ENCODE peak calls at places on chromosomes 3 and 15, in nine cellular contexts. One of them, this sample, is unnamed.

GRCh38 chr15:99951471-99951870 is 218.2 kb upstream of the LYSMD4 start:
- DNase-seq in IMR-90: no peak
- DNase-seq in adipocyte: no peak
- DNase-seq in fibroblast of lung: no peak
- DNase-seq in left ventricle myocardium inferior: no peak
- DNase-seq in uterus: no peak
- DNase-seq in psoas muscle: no peak
- DNase-seq in upper lobe of left lung: no peak
- DNase-seq in MM.1S: no peak
- DNase-seq in this sample: peak; percentile 65

GRCh38 chr3:57228734-57229505 is 1.4 kb downstream of the APPL1 start:
- DNase-seq in IMR-90: peak; percentile 82
- DNase-seq in adipocyte: peak; percentile 53
- DNase-seq in fibroblast of lung: peak; percentile 63
- DNase-seq in left ventricle myocardium inferior: no peak
- DNase-seq in uterus: no peak
- DNase-seq in psoas muscle: no peak
- DNase-seq in upper lobe of left lung: no peak
- DNase-seq in MM.1S: no peak
- DNase-seq in this sample: peak; percentile 28

GRCh38 chr15:56981160-56981559 is 62.7 kb downstream of the TCF12 start:
- DNase-seq in IMR-90: no peak
- DNase-seq in adipocyte: no peak
- DNase-seq in fibroblast of lung: no peak
- DNase-seq in left ventricle myocardium inferior: no peak
- DNase-seq in uterus: no peak
- DNase-seq in psoas muscle: no peak
- DNase-seq in upper lobe of left lung: no peak
- DNase-seq in MM.1S: no peak
- DNase-seq in this sample: no peak

GRCh38 chr15:97961067-97961954 is 808 bp downstream of the ARRDC4 start:
- DNase-seq in IMR-90: peak; percentile 4
- DNase-seq in adipocyte: peak; percentile 59
- DNase-seq in fibroblast of lung: peak; percentile 25
- DNase-seq in left ventricle myocardium inferior: peak; percentile 56
- DNase-seq in uterus: peak; percentile 59
- DNase-seq in psoas muscle: peak; percentile 69
- DNase-seq in upper lobe of left lung: peak; percentile 60
- DNase-seq in MM.1S: peak; percentile 27
- DNase-seq in this sample: peak; percentile 62

GRCh38 chr3:108471346-108471935 is 39.0 kb downstream of the MYH15 start:
- DNase-seq in IMR-90: peak; percentile 16
- DNase-seq in adipocyte: no peak
- DNase-seq in fibroblast of lung: peak; percentile 26
- DNase-seq in left ventricle myocardium inferior: no peak
- DNase-seq in uterus: no peak
- DNase-seq in psoas muscle: no peak
- DNase-seq in upper lobe of left lung: no peak
- DNase-seq in MM.1S: no peak
- DNase-seq in this sample: no peak

GRCh38 chr3:187651282-187651681 is 18.9 kb downstream of the SST start:
- DNase-seq in IMR-90: no peak
- DNase-seq in adipocyte: no peak
- DNase-seq in fibroblast of lung: no peak
- DNase-seq in left ventricle myocardium inferior: no peak
- DNase-seq in uterus: no peak
- DNase-seq in psoas muscle: no peak
- DNase-seq in upper lobe of left lung: no peak
- DNase-seq in MM.1S: no peak
- DNase-seq in this sample: no peak

GRCh38 chr15:60548101-60548500 is 69.2 kb upstream of the ICE2 start:
- DNase-seq in IMR-90: no peak
- DNase-seq in adipocyte: no peak
- DNase-seq in fibroblast of lung: no peak
- DNase-seq in left ventricle myocardium inferior: no peak
- DNase-seq in uterus: no peak
- DNase-seq in psoas muscle: no peak
- DNase-seq in upper lobe of left lung: no peak
- DNase-seq in MM.1S: peak; percentile 64
- DNase-seq in this sample: no peak

GRCh38 chr15:58777107-58777506 is 6.0 kb downstream of the MINDY2 start:
- DNase-seq in IMR-90: no peak
- DNase-seq in adipocyte: no peak
- DNase-seq in fibroblast of lung: no peak
- DNase-seq in left ventricle myocardium inferior: no peak
- DNase-seq in uterus: no peak
- DNase-seq in psoas muscle: no peak
- DNase-seq in upper lobe of left lung: no peak
- DNase-seq in MM.1S: peak; percentile 44
- DNase-seq in this sample: no peak

GRCh38 chr3:66267031-66267430 is 46.2 kb downstream of the SLC25A26 start:
- DNase-seq in IMR-90: no peak
- DNase-seq in adipocyte: no peak
- DNase-seq in fibroblast of lung: no peak
- DNase-seq in left ventricle myocardium inferior: no peak
- DNase-seq in uterus: no peak
- DNase-seq in psoas muscle: no peak
- DNase-seq in upper lobe of left lung: no peak
- DNase-seq in MM.1S: no peak
- DNase-seq in this sample: no peak

GRCh38 chr3:189588061-189588817 is 43.0 kb upstream of the TP63 start:
- DNase-seq in IMR-90: peak; percentile 28
- DNase-seq in adipocyte: peak; percentile 79
- DNase-seq in fibroblast of lung: no peak
- DNase-seq in left ventricle myocardium inferior: no peak
- DNase-seq in uterus: no peak
- DNase-seq in psoas muscle: no peak
- DNase-seq in upper lobe of left lung: no peak
- DNase-seq in MM.1S: no peak
- DNase-seq in this sample: no peak

GRCh38 chr3:152621006-152621868 is 213.7 kb upstream of the P2RY1 start:
- DNase-seq in IMR-90: no peak
- DNase-seq in adipocyte: peak; percentile 14
- DNase-seq in fibroblast of lung: no peak
- DNase-seq in left ventricle myocardium inferior: no peak
- DNase-seq in uterus: no peak
- DNase-seq in psoas muscle: no peak
- DNase-seq in upper lobe of left lung: no peak
- DNase-seq in MM.1S: no peak
- DNase-seq in this sample: no peak
- H3K27me3 ChIP-seq in IMR-90: peaks cover 1% of the 10 kb centered on the region
- H3K27me3 ChIP-seq in adipocyte: no peaks in the 10 kb centered on the region
- H3K27me3 ChIP-seq in fibroblast of lung: no peaks in the 10 kb centered on the region
- H3K27me3 ChIP-seq in left ventricle myocardium inferior: no peaks in the 10 kb centered on the region
- H3K27me3 ChIP-seq in uterus: no peaks in the 10 kb centered on the region
- H3K27me3 ChIP-seq in psoas muscle: no peaks in the 10 kb centered on the region
- H3K27me3 ChIP-seq in upper lobe of left lung: no peaks in the 10 kb centered on the region
- H3K27me3 ChIP-seq in MM.1S: no peaks in the 10 kb centered on the region
- H3K27me3 ChIP-seq in this sample: peaks cover 17% of the 10 kb centered on the region

DNA sequence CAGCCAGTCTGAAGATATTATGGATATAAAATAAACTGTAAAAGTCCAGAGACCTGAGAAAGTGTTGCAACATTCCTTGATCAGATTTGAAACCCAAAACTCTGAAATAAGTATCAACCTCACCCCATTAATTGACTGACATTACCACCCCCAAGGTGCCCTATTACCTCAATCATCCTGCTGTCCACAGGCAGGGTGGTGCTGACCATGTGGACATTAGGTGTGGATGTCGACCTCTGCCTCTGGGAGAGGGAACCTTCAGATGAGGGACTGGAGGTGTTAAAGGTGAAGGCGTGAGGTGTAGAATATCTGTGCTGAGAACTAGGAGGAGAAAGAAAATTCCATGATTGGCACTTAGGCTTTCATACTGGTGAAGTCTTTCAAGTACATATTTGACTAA is 47.1 kb downstream of the MKRN2 start:
- DNase-seq in IMR-90: no peak
- DNase-seq in adipocyte: no peak
- DNase-seq in fibroblast of lung: no peak
- DNase-seq in left ventricle myocardium inferior: no peak
- DNase-seq in uterus: no peak
- DNase-seq in psoas muscle: no peak
- DNase-seq in upper lobe of left lung: no peak
- DNase-seq in MM.1S: no peak
- DNase-seq in this sample: no peak
- H3K36me3 ChIP-seq in IMR-90: peaks cover 33% of the 10 kb centered on the region
- H3K36me3 ChIP-seq in adipocyte: peaks cover 96% of the 10 kb centered on the region
- H3K36me3 ChIP-seq in fibroblast of lung: peaks cover 11% of the 10 kb centered on the region
- H3K36me3 ChIP-seq in left ventricle myocardium inferior: peaks cover 92% of the 10 kb centered on the region
- H3K36me3 ChIP-seq in uterus: no peaks in the 10 kb centered on the region
- H3K36me3 ChIP-seq in psoas muscle: peaks cover 13% of the 10 kb centered on the region
- H3K36me3 ChIP-seq in upper lobe of left lung: peaks cover 58% of the 10 kb centered on the region
- H3K36me3 ChIP-seq in MM.1S: peaks cover 23% of the 10 kb centered on the region
- H3K36me3 ChIP-seq in this sample: peaks cover 40% of the 10 kb centered on the region

GRCh38 chr15:75335313-75335704 is 554 bp upstream of the COMMD4 start:
- DNase-seq in IMR-90: no peak
- DNase-seq in adipocyte: no peak
- DNase-seq in fibroblast of lung: no peak
- DNase-seq in left ventricle myocardium inferior: no peak
- DNase-seq in uterus: no peak
- DNase-seq in psoas muscle: no peak
- DNase-seq in upper lobe of left lung: no peak
- DNase-seq in MM.1S: no peak
- DNase-seq in this sample: no peak
- H3K4me3 ChIP-seq in IMR-90: peak overlapping the region; percentile 93
- H3K4me3 ChIP-seq in adipocyte: peak overlapping the region; percentile 95
- H3K4me3 ChIP-seq in fibroblast of lung: peak overlapping the region; percentile 90
- H3K4me3 ChIP-seq in left ventricle myocardium inferior: peak overlapping the region; percentile 98
- H3K4me3 ChIP-seq in uterus: peak overlapping the region; percentile 60
- H3K4me3 ChIP-seq in psoas muscle: peak overlapping the region; percentile 94
- H3K4me3 ChIP-seq in upper lobe of left lung: peak overlapping the region; percentile 50
- H3K4me3 ChIP-seq in MM.1S: peak overlapping the region; percentile 83
- H3K4me3 ChIP-seq in this sample: peak overlapping the region; percentile 71

DNA sequence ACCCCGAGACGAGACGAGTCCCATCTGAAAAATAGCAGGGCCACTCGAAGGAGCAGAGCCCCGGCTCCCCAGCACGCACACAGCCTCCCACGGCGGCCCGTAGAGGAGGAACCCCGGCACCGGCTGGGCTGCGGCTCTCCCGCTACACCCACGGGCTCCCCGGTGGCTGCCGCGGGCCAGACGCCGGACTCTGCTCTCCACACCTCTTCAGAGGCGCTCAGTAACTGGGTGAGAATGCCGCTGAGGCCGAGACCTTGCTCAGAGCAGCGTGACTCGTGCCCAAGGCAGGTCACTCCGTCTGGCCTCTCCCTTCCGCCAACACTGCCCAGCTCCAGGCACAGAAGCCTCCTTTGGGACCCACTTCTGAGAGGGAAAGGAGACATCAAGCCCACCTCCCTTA is 34.4 kb downstream of the TNK2 start:
- DNase-seq in IMR-90: peak; percentile 31
- DNase-seq in adipocyte: no peak
- DNase-seq in fibroblast of lung: no peak
- DNase-seq in left ventricle myocardium inferior: no peak
- DNase-seq in uterus: no peak
- DNase-seq in psoas muscle: no peak
- DNase-seq in upper lobe of left lung: peak; percentile 36
- DNase-seq in MM.1S: no peak
- DNase-seq in this sample: no peak
- H3K27me3 ChIP-seq in IMR-90: no peaks in the 10 kb centered on the region
- H3K27me3 ChIP-seq in adipocyte: no peaks in the 10 kb centered on the region
- H3K27me3 ChIP-seq in fibroblast of lung: no peaks in the 10 kb centered on the region
- H3K27me3 ChIP-seq in left ventricle myocardium inferior: no peaks in the 10 kb centered on the region
- H3K27me3 ChIP-seq in uterus: no peaks in the 10 kb centered on the region
- H3K27me3 ChIP-seq in psoas muscle: no peaks in the 10 kb centered on the region
- H3K27me3 ChIP-seq in upper lobe of left lung: no peaks in the 10 kb centered on the region
- H3K27me3 ChIP-seq in MM.1S: no peaks in the 10 kb centered on the region
- H3K27me3 ChIP-seq in this sample: no peaks in the 10 kb centered on the region

GRCh38 chr15:68091743-68092142 is 37.6 kb downstream of the PIAS1 start:
- DNase-seq in IMR-90: no peak
- DNase-seq in adipocyte: no peak
- DNase-seq in fibroblast of lung: no peak
- DNase-seq in left ventricle myocardium inferior: no peak
- DNase-seq in uterus: no peak
- DNase-seq in psoas muscle: no peak
- DNase-seq in upper lobe of left lung: no peak
- DNase-seq in MM.1S: no peak
- DNase-seq in this sample: no peak
- H3K36me3 ChIP-seq in IMR-90: peaks cover 14% of the 10 kb centered on the region
- H3K36me3 ChIP-seq in adipocyte: peaks cover 15% of the 10 kb centered on the region
- H3K36me3 ChIP-seq in fibroblast of lung: no peaks in the 10 kb centered on the region
- H3K36me3 ChIP-seq in left ventricle myocardium inferior: peaks cover 35% of the 10 kb centered on the region
- H3K36me3 ChIP-seq in uterus: no peaks in the 10 kb centered on the region
- H3K36me3 ChIP-seq in psoas muscle: no peaks in the 10 kb centered on the region
- H3K36me3 ChIP-seq in upper lobe of left lung: no peaks in the 10 kb centered on the region
- H3K36me3 ChIP-seq in MM.1S: peaks cover 13% of the 10 kb centered on the region
- H3K36me3 ChIP-seq in this sample: peaks cover 38% of the 10 kb centered on the region

GRCh38 chr3:195269375-195270078 is 1.4 kb downstream of the XXYLT1 start:
- DNase-seq in IMR-90: no peak
- DNase-seq in adipocyte: no peak
- DNase-seq in fibroblast of lung: no peak
- DNase-seq in left ventricle myocardium inferior: no peak
- DNase-seq in uterus: no peak
- DNase-seq in psoas muscle: no peak
- DNase-seq in upper lobe of left lung: no peak
- DNase-seq in MM.1S: no peak
- DNase-seq in this sample: no peak
- H3K4me3 ChIP-seq in IMR-90: peak overlapping the region; percentile 93
- H3K4me3 ChIP-seq in adipocyte: peak overlapping the region; percentile 95
- H3K4me3 ChIP-seq in fibroblast of lung: peak overlapping the region; percentile 73
- H3K4me3 ChIP-seq in left ventricle myocardium inferior: peak overlapping the region; percentile 90
- H3K4me3 ChIP-seq in uterus: peak overlapping the region; percentile 83
- H3K4me3 ChIP-seq in psoas muscle: peak overlapping the region; percentile 83
- H3K4me3 ChIP-seq in upper lobe of left lung: no peak overlapping the region
- H3K4me3 ChIP-seq in MM.1S: peak overlapping the region; percentile 87
- H3K4me3 ChIP-seq in this sample: peak overlapping the region; percentile 76

DNA sequence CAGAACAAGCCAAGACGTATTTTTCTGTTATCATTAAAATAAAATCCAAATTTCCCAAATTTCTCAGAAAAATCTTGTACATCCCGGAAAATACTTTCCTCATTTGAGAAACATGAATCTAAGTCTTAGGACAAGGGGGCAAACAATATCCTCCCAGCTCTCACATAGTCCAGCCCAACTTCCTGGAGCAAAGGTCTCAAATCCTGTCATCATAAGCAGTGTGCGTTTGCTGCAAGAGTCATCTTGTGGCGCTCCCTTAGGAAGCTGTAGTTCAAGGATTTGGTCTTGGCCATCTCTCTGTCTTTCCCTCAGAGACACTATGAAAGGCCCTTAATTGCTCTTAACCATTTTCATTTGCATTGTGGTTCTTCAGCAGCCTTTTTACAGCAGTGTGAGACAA is 57.5 kb upstream of the GSK3B start:
- DNase-seq in IMR-90: no peak
- DNase-seq in adipocyte: no peak
- DNase-seq in fibroblast of lung: no peak
- DNase-seq in left ventricle myocardium inferior: no peak
- DNase-seq in uterus: no peak
- DNase-seq in psoas muscle: no peak
- DNase-seq in upper lobe of left lung: no peak
- DNase-seq in MM.1S: no peak
- DNase-seq in this sample: no peak
- H3K27me3 ChIP-seq in IMR-90: no peaks in the 10 kb centered on the region
- H3K27me3 ChIP-seq in adipocyte: no peaks in the 10 kb centered on the region
- H3K27me3 ChIP-seq in fibroblast of lung: no peaks in the 10 kb centered on the region
- H3K27me3 ChIP-seq in left ventricle myocardium inferior: no peaks in the 10 kb centered on the region
- H3K27me3 ChIP-seq in uterus: no peaks in the 10 kb centered on the region
- H3K27me3 ChIP-seq in psoas muscle: no peaks in the 10 kb centered on the region
- H3K27me3 ChIP-seq in upper lobe of left lung: no peaks in the 10 kb centered on the region
- H3K27me3 ChIP-seq in MM.1S: no peaks in the 10 kb centered on the region
- H3K27me3 ChIP-seq in this sample: no peaks in the 10 kb centered on the region

DNA sequence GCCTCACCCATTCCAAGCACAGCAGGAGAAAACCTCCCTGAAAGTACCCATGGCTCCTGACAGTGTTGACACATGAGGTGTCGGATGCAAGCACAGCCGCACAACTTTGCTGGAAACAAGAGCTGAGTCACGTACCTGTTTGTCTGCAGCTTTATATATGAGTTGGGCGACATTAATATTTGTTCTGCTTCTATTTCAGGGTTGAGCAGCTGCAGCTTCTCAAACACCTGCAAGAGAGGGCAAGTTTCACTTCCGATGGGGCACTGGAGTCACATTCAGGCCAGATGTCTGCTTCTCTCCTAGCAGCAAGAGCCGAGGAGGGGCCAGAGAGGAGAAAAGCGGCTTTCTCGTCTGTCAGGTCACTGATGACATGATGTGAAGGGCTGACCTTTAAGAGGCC is 88.0 kb downstream of the NUP210 start:
- DNase-seq in IMR-90: no peak
- DNase-seq in adipocyte: no peak
- DNase-seq in fibroblast of lung: no peak
- DNase-seq in left ventricle myocardium inferior: no peak
- DNase-seq in uterus: no peak
- DNase-seq in psoas muscle: no peak
- DNase-seq in upper lobe of left lung: no peak
- DNase-seq in MM.1S: peak; percentile 99
- DNase-seq in this sample: no peak
- H3K36me3 ChIP-seq in IMR-90: no peaks in the 10 kb centered on the region
- H3K36me3 ChIP-seq in adipocyte: no peaks in the 10 kb centered on the region
- H3K36me3 ChIP-seq in fibroblast of lung: no peaks in the 10 kb centered on the region
- H3K36me3 ChIP-seq in left ventricle myocardium inferior: no peaks in the 10 kb centered on the region
- H3K36me3 ChIP-seq in uterus: no peaks in the 10 kb centered on the region
- H3K36me3 ChIP-seq in psoas muscle: no peaks in the 10 kb centered on the region
- H3K36me3 ChIP-seq in upper lobe of left lung: peaks cover 15% of the 10 kb centered on the region
- H3K36me3 ChIP-seq in MM.1S: peaks cover 9% of the 10 kb centered on the region
- H3K36me3 ChIP-seq in this sample: no peaks in the 10 kb centered on the region

This sample was measured in MG63.